ENCODE peak calls at places on chromosomes 6 and 20, in eight cellular contexts. L, O, N, V, A, F, T and Q are unnamed samples.

GRCh38 chr6:83057705-83058321 is 7.8 kb downstream of the UBE3D start:
- DNase-seq in L (no peak), O (peak), N (peak), V (peak), A (no peak), F (no peak), T (no peak), Q (peak)

GRCh38 chr6:10385512-10386132 is 29.3 kb downstream of the TFAP2A start:
- DNase-seq in L (no peak), O (peak), N (no peak), V (no peak), A (no peak), F (no peak), T (no peak), Q (no peak)

GRCh38 chr20:42749548-42749947 is 440.2 kb downstream of the PTPRT start:
- DNase-seq in L (no peak), O (no peak), N (no peak), V (no peak), A (no peak), F (no peak), T (no peak), Q (no peak)

GRCh38 chr6:150491131-150491795 is 108.4 kb upstream of the PLEKHG1 start:
- DNase-seq in L (no peak), O (no peak), N (peak), V (no peak), A (no peak), F (no peak), T (no peak), Q (no peak)

GRCh38 chr6:110325197-110325596 is 33.0 kb downstream of the METTL24 start:
- DNase-seq in L (no peak), O (no peak), N (no peak), V (no peak), A (peak), F (no peak), T (no peak), Q (no peak)

GRCh38 chr6:149840345-149841075 is 23.6 kb downstream of the LRP11 start:
- DNase-seq in L (no peak), O (peak), N (peak), V (peak), A (peak), F (peak), T (no peak), Q (peak)

GRCh38 chr20:1664911-1665310 is 7.3 kb upstream of the SIRPG start:
- DNase-seq in L (no peak), O (no peak), N (no peak), V (no peak), A (no peak), F (no peak), T (no peak), Q (no peak)

GRCh38 chr6:36838896-36839818 is at the start of gene CPNE5:
- DNase-seq in L (no peak), O (peak), N (no peak), V (peak), A (no peak), F (peak), T (no peak), Q (peak)

GRCh38 chr6:76852776-76853175 is 610.5 kb downstream of the HTR1B start:
- DNase-seq in L (no peak), O (no peak), N (no peak), V (no peak), A (no peak), F (no peak), T (no peak), Q (no peak)

GRCh38 chr6:21616005-21616404 is 22.5 kb downstream of the SOX4 start:
- DNase-seq in L (no peak), O (no peak), N (no peak), V (peak), A (no peak), F (peak), T (no peak), Q (no peak)
- H3K27ac ChIP-seq in L (no peak), O (no peak), N (peak), V (peak), A (no peak), F (no peak), T (no peak), Q (no peak)

GRCh38 chr6:5214570-5215052 is 46.1 kb downstream of the LYRM4 start:
- DNase-seq in L (no peak), O (peak), N (no peak), V (peak), A (no peak), F (peak), T (no peak), Q (peak)
- TF ChIP-seq CTCF in L (peak), O (peak), N (peak), V (peak), A (peak), F (peak), T (peak), Q (peak)

GRCh38 chr6:35409245-35409644 is 42.9 kb upstream of the FANCE start:
- DNase-seq in L (no peak), O (no peak), N (no peak), V (no peak), A (no peak), F (no peak), T (no peak), Q (no peak)

GRCh38 chr6:35413911-35414310 is 38.2 kb upstream of the FANCE start:
- DNase-seq in L (no peak), O (no peak), N (no peak), V (no peak), A (no peak), F (no peak), T (no peak), Q (no peak)

GRCh38 chr6:35407086-35407485 is 45.1 kb upstream of the FANCE start:
- DNase-seq in L (no peak), O (no peak), N (no peak), V (no peak), A (no peak), F (no peak), T (no peak), Q (no peak)

GRCh38 chr6:35412102-35412501 is 40.0 kb upstream of the FANCE start:
- DNase-seq in L (no peak), O (no peak), N (no peak), V (no peak), A (no peak), F (no peak), T (no peak), Q (no peak)

DNA sequence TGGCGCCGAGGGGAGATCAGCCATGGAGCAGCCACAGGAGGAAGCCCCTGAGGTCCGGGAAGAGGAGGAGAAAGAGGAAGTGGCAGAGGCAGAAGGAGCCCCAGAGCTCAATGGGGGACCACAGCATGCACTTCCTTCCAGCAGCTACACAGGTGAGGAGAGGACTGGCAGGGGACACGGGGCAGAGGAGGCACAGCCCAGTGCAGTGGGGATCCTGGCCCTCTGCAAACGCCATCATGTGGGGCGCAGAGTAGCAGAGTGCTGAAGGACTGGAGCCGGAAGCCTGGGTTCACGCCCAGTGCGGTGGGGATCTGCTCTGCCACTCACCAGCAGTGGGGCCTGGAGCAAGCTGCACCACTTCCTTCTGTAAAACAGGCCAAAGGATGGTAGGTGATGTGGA is 41.1 kb upstream of the FANCE start:
- DNase-seq in L (no peak), O (no peak), N (no peak), V (no peak), A (no peak), F (no peak), T (no peak), Q (no peak)
- H3K27ac ChIP-seq in L (no peak), O (no peak), N (no peak), V (no peak), A (no peak), F (no peak), T (no peak), Q (no peak)

GRCh38 chr6:135438907-135439535 is 58.5 kb downstream of the AHI1 start:
- DNase-seq in L (no peak), O (peak), N (no peak), V (peak), A (no peak), F (no peak), T (no peak), Q (peak)
- TF ChIP-seq CTCF in L (peak), O (peak), N (peak), V (peak), A (no peak), F (no peak), T (no peak), Q (peak)

DNA sequence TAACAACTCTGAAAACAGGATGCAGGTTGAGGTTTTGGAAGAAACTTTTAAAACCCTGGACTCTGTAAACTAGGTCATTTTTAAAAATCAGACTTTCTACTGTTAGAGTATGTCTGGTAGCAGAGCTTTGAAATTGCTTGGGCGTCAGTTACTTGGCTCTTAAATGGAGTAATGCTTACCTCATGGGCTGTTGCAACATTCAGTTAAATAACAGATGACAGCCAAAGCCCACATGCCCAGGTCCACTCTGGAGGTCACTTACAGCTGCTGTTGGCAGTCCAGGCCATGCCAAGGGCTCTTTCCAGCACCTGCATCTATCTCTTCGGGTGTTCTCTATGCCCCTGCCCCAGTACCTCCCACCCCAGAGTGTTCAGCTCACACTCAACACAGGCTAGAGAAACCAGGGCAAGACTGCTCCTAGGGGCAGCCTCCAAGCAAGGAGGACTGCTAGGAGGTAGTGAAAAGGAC is 96.4 kb downstream of the BANF2 start:
- DNase-seq in L (no peak), O (no peak), N (no peak), V (no peak), A (peak), F (peak), T (no peak), Q (no peak)
- H3K27ac ChIP-seq in L (no peak), O (no peak), N (no peak), V (no peak), A (peak), F (peak), T (peak), Q (no peak)

GRCh38 chr20:10404959-10405530 is 29.0 kb downstream of the MKKS start:
- DNase-seq in L (no peak), O (no peak), N (no peak), V (no peak), A (no peak), F (no peak), T (no peak), Q (no peak)
- TF ChIP-seq CTCF in L (no peak), O (no peak), N (no peak), V (no peak), A (no peak), F (no peak), T (no peak), Q (no peak)

DNA sequence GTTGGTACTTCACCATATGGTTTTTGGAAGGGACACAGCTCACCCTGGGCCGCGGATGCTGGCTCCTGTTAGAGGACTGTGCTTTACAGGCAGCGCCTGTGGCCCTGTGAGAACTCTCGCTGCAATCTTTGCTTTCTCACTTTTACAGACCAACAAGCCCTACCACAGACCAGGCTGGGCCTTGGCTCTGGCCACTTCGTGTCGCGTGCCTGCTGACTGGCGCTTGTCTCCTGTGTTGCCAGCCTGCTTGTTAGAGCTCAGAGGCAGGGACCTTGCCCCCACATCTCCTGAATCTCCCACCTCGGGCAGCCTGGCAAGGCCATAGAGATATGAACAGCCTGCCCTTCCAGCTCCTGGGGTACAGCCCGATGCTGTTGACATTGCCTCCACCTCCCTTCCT is 56.1 kb downstream of the SYNJ2 start:
- DNase-seq in L (no peak), O (no peak), N (no peak), V (no peak), A (no peak), F (peak), T (no peak), Q (no peak)
- H3K27ac ChIP-seq in L (no peak), O (no peak), N (peak), V (peak), A (peak), F (peak), T (no peak), Q (no peak)

GRCh38 chr20:46559685-46560440 is 9.4 kb upstream of the OCSTAMP start:
- DNase-seq in L (no peak), O (no peak), N (no peak), V (no peak), A (no peak), F (no peak), T (no peak), Q (peak)
- TF ChIP-seq CTCF in L (peak), O (no peak), N (no peak), V (no peak), A (no peak), F (peak), T (no peak), Q (no peak)

DNA sequence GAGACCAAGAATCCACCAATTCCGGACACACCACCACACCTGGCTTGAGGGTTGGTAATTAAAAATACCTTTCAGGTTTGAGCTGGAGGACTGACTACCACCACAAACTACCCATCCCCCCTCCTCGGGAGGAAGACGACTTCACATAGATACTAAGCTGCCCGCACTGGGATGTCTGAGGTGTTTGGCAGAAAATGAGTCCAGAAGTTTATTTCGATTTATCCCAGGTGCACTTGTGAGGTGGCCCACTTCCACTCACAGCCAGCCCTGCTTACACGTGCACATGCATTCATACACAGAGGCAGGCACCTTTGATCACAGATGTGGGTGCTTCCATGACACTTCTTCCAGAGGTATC is 187.1 kb downstream of the ID4 start:
- DNase-seq in L (no peak), O (no peak), N (no peak), V (no peak), A (no peak), F (no peak), T (peak), Q (no peak)
- H3K27ac ChIP-seq in L (no peak), O (no peak), N (no peak), V (no peak), A (no peak), F (no peak), T (no peak), Q (no peak)